ENCODE peak calls at places on chromosomes 3 and 15, in eight cellular contexts. One of them, this sample, is unnamed.

GRCh38 chr3:187807086-187807862 is 62.0 kb upstream of the BCL6 start:
- DNase-seq in GM12891: no peak
- DNase-seq in activated CD8-positive, alpha-beta memory T cell treated with anti-CD3 and anti-CD28 coated beads, Interleukin-2, amount 50 U/mL, for 48 hours: no peak
- DNase-seq in NCI-H345: no peak
- DNase-seq in head of caudate nucleus: no peak
- DNase-seq in mesothelial cell of epicardium: no peak
- DNase-seq in occipital lobe: no peak
- DNase-seq in central memory CD4-positive, alpha-beta T cell: no peak
- DNase-seq in this sample: no peak

GRCh38 chr3:43923101-43923979 is 232.6 kb downstream of the ABHD5 start:
- DNase-seq in GM12891: no peak
- DNase-seq in head of caudate nucleus: no peak
- DNase-seq in NCI-H345: peak
- DNase-seq in activated CD8-positive, alpha-beta memory T cell treated with anti-CD3 and anti-CD28 coated beads, Interleukin-2, amount 50 U/mL, for 48 hours: no peak
- DNase-seq in occipital lobe: peak
- DNase-seq in mesothelial cell of epicardium: no peak
- DNase-seq in central memory CD4-positive, alpha-beta T cell: no peak
- DNase-seq in this sample: no peak

GRCh38 chr3:156477306-156477705 is 77.6 kb downstream of the SSR3 start:
- DNase-seq in NCI-H345: no peak
- DNase-seq in occipital lobe: no peak
- DNase-seq in head of caudate nucleus: no peak
- DNase-seq in central memory CD4-positive, alpha-beta T cell: no peak
- DNase-seq in activated CD8-positive, alpha-beta memory T cell treated with anti-CD3 and anti-CD28 coated beads, Interleukin-2, amount 50 U/mL, for 48 hours: no peak
- DNase-seq in mesothelial cell of epicardium: no peak
- DNase-seq in GM12891: no peak
- DNase-seq in this sample: no peak

GRCh38 chr3:52218454-52218853 is 7.0 kb downstream of the TLR9 start:
- DNase-seq in mesothelial cell of epicardium: no peak
- DNase-seq in occipital lobe: no peak
- DNase-seq in GM12891: no peak
- DNase-seq in head of caudate nucleus: no peak
- DNase-seq in NCI-H345: no peak
- DNase-seq in activated CD8-positive, alpha-beta memory T cell treated with anti-CD3 and anti-CD28 coated beads, Interleukin-2, amount 50 U/mL, for 48 hours: peak
- DNase-seq in central memory CD4-positive, alpha-beta T cell: no peak
- DNase-seq in this sample: no peak

GRCh38 chr3:124492824-124493223 is 237.4 kb upstream of the UMPS start:
- DNase-seq in head of caudate nucleus: peak
- DNase-seq in central memory CD4-positive, alpha-beta T cell: no peak
- DNase-seq in activated CD8-positive, alpha-beta memory T cell treated with anti-CD3 and anti-CD28 coated beads, Interleukin-2, amount 50 U/mL, for 48 hours: no peak
- DNase-seq in NCI-H345: peak
- DNase-seq in occipital lobe: peak
- DNase-seq in mesothelial cell of epicardium: no peak
- DNase-seq in GM12891: no peak
- DNase-seq in this sample: no peak

GRCh38 chr3:29064085-29064484 is 216.8 kb upstream of the RBMS3 start:
- DNase-seq in occipital lobe: no peak
- DNase-seq in NCI-H345: no peak
- DNase-seq in central memory CD4-positive, alpha-beta T cell: no peak
- DNase-seq in head of caudate nucleus: no peak
- DNase-seq in GM12891: no peak
- DNase-seq in mesothelial cell of epicardium: no peak
- DNase-seq in activated CD8-positive, alpha-beta memory T cell treated with anti-CD3 and anti-CD28 coated beads, Interleukin-2, amount 50 U/mL, for 48 hours: no peak
- DNase-seq in this sample: no peak

GRCh38 chr3:169390310-169390731 is 273.2 kb downstream of the MECOM start:
- DNase-seq in activated CD8-positive, alpha-beta memory T cell treated with anti-CD3 and anti-CD28 coated beads, Interleukin-2, amount 50 U/mL, for 48 hours: no peak
- DNase-seq in GM12891: no peak
- DNase-seq in mesothelial cell of epicardium: no peak
- DNase-seq in NCI-H345: no peak
- DNase-seq in head of caudate nucleus: no peak
- DNase-seq in central memory CD4-positive, alpha-beta T cell: no peak
- DNase-seq in occipital lobe: no peak
- DNase-seq in this sample: no peak

GRCh38 chr15:98874773-98875172 is 132.8 kb downstream of the PGPEP1L start:
- DNase-seq in GM12891: no peak
- DNase-seq in occipital lobe: no peak
- DNase-seq in activated CD8-positive, alpha-beta memory T cell treated with anti-CD3 and anti-CD28 coated beads, Interleukin-2, amount 50 U/mL, for 48 hours: no peak
- DNase-seq in head of caudate nucleus: no peak
- DNase-seq in central memory CD4-positive, alpha-beta T cell: no peak
- DNase-seq in NCI-H345: no peak
- DNase-seq in mesothelial cell of epicardium: no peak
- DNase-seq in this sample: no peak

GRCh38 chr15:80231371-80231770 is 20.6 kb downstream of the CTXND1 start:
- DNase-seq in occipital lobe: no peak
- DNase-seq in GM12891: no peak
- DNase-seq in head of caudate nucleus: no peak
- DNase-seq in activated CD8-positive, alpha-beta memory T cell treated with anti-CD3 and anti-CD28 coated beads, Interleukin-2, amount 50 U/mL, for 48 hours: no peak
- DNase-seq in NCI-H345: no peak
- DNase-seq in central memory CD4-positive, alpha-beta T cell: no peak
- DNase-seq in mesothelial cell of epicardium: no peak
- DNase-seq in this sample: no peak

GRCh38 chr15:26974120-26974780 is 3.3 kb downstream of the GABRG3 start:
- DNase-seq in head of caudate nucleus: no peak
- DNase-seq in activated CD8-positive, alpha-beta memory T cell treated with anti-CD3 and anti-CD28 coated beads, Interleukin-2, amount 50 U/mL, for 48 hours: no peak
- DNase-seq in GM12891: no peak
- DNase-seq in central memory CD4-positive, alpha-beta T cell: no peak
- DNase-seq in NCI-H345: peak
- DNase-seq in occipital lobe: no peak
- DNase-seq in mesothelial cell of epicardium: no peak
- DNase-seq in this sample: no peak

GRCh38 chr3:23601020-23601822 is 204.5 kb upstream of the UBE2E1 start:
- DNase-seq in GM12891: no peak
- DNase-seq in mesothelial cell of epicardium: no peak
- DNase-seq in occipital lobe: no peak
- DNase-seq in central memory CD4-positive, alpha-beta T cell: no peak
- DNase-seq in head of caudate nucleus: no peak
- DNase-seq in activated CD8-positive, alpha-beta memory T cell treated with anti-CD3 and anti-CD28 coated beads, Interleukin-2, amount 50 U/mL, for 48 hours: no peak
- DNase-seq in NCI-H345: no peak
- DNase-seq in this sample: no peak

GRCh38 chr3:158339638-158340037 is 229.7 kb downstream of the RSRC1 start:
- DNase-seq in NCI-H345: no peak
- DNase-seq in mesothelial cell of epicardium: no peak
- DNase-seq in occipital lobe: no peak
- DNase-seq in activated CD8-positive, alpha-beta memory T cell treated with anti-CD3 and anti-CD28 coated beads, Interleukin-2, amount 50 U/mL, for 48 hours: no peak
- DNase-seq in central memory CD4-positive, alpha-beta T cell: no peak
- DNase-seq in head of caudate nucleus: no peak
- DNase-seq in GM12891: no peak
- DNase-seq in this sample: no peak

GRCh38 chr3:204102-204501 is 7.5 kb downstream of the CHL1 start:
- DNase-seq in mesothelial cell of epicardium: no peak
- DNase-seq in occipital lobe: no peak
- DNase-seq in activated CD8-positive, alpha-beta memory T cell treated with anti-CD3 and anti-CD28 coated beads, Interleukin-2, amount 50 U/mL, for 48 hours: no peak
- DNase-seq in NCI-H345: no peak
- DNase-seq in central memory CD4-positive, alpha-beta T cell: no peak
- DNase-seq in GM12891: no peak
- DNase-seq in head of caudate nucleus: no peak
- DNase-seq in this sample: no peak